ENCODE peak calls at places on chromosomes 13 and 19, in four cellular contexts. T is body of pancreas, B is H9, X is heart left ventricle. Q is an unnamed sample.

GRCh38 chr19:49651871-49652722 is 10.1 kb downstream of the SCAF1 start:
- DNase-seq in T (no peak), B (no peak), X (no peak), Q (no peak)

GRCh38 chr13:86201477-86201876 is 402.3 kb upstream of the SLITRK6 start:
- DNase-seq in T (no peak), B (no peak), X (no peak), Q (no peak)

GRCh38 chr13:66952507-66952906 is 277.6 kb downstream of the PCDH9 start:
- DNase-seq in T (no peak), B (no peak), X (no peak), Q (no peak)

GRCh38 chr13:113796211-113796875 is 37.3 kb downstream of the TMEM255B start:
- DNase-seq in T (no peak), B (no peak), X (no peak), Q (no peak)

GRCh38 chr13:95559100-95559499 is 6.6 kb downstream of the CLDN10 start:
- DNase-seq in T (no peak), B (no peak), X (no peak), Q (no peak)

GRCh38 chr13:80117515-80117914 is 223.4 kb downstream of the SPRY2 start:
- DNase-seq in T (no peak), B (no peak), X (no peak), Q (no peak)

GRCh38 chr13:51814825-51815650 is 11.1 kb upstream of the DHRS12 start:
- DNase-seq in T (peak; percentile 83), B (peak; percentile 73), X (peak; percentile 45), Q (peak; percentile 93)

GRCh38 chr19:47275866-47276461 is 1.3 kb downstream of the INAFM1 start:
- DNase-seq in T (no peak), B (no peak), X (peak; percentile 77), Q (peak; percentile 53)

GRCh38 chr13:90757127-90757680 is 590.3 kb upstream of the MIR17HG start:
- DNase-seq in T (no peak), B (no peak), X (no peak), Q (no peak)

GRCh38 chr13:111958612-111959395 is 108.1 kb upstream of the SOX1 start:
- DNase-seq in T (no peak), B (peak; percentile 4), X (no peak), Q (peak; percentile 17)

DNA sequence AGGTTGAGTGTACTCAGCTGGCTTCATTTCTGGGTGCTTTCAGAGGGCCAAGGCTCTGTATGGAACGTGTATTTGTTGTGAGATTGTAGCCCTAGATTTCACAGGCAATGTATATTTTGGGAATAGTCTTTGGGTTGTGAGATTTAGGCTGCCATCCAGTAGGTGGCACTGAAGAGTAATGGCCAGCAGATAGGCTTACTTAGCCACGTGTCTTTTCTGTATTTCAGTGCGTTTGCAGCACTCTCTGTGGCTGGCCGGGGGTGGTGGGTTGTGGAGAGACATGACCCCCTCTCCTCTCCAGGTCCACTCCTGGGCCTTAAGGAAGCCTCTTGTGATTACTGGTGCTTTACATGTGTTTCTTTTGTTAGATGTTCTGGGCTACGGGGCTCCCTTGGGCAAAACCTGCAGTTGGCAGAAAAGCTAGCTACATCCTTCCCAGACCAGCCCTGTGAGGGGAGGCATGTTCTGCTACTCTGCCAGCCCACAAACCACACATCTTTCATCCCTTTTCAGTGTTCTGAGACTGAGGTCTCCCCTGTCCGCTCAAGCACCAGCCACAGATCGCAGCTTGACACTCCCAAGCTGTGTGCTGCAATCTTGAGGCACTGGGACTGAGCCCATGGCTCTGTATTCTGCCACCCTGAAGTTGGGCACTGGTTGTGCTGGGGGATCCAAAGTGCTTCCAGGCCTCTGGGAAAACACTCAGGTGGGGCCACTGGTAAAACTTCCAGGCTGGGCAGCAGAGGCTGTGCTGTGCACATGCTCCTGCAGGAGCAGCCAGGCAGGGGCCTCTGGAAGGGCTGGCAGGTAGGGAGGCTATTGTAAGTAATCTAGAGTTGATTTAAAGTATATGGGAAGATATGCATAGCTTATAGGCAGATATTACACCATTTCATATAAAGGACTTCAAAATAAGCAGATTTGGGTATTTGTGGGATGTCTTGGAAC is 1096.8 kb upstream of the PCDH20 start:
- DNase-seq in T (peak; percentile 63), B (peak; percentile 73), X (no peak), Q (peak; percentile 84)
- TF ChIP-seq CTCF in T (peak; percentile 58), B (peak; percentile 83), X (no peak), Q (peak; percentile 87)

DNA sequence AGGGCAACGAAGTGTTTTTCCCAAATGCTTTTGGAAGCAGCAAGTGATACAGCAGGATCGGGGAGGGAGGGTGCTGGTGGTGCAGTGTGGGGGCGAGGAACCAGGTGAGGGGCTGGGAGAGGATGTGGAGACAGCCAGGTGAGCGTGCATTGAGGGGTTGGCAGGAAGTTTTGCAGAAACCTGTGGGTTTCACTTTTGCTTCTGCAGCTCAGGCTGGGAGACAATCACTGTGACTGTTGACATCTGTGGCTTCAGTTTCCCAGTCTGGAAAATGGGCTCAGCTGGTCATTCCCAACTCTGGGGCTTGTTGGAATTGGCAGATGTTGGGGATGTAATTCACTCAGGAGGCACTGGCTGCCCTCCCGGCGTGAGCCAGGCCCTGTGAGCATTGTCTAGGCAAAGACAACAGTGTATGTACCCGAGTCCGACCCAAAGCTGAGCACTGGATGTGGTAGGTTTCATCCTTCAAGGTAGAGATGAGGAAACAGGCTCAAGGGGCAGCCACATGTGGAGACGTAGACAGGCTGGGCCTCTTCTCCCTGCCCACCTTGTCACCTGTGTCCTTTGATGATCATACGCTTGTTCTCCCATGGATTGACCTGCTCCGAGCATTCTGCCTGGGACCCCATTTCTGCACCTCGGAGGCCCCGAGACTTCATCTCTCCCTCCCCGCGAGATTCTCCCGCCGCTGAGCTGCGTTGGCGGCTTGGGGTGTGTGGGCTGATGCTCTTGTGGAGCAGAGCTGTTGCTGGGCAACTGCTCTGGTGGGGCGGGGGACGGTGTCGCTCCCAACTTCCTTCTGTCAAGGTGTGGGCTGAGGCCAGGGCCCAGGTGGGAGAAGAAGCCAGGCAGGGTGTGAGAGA is 21.9 kb downstream of the MAST3 start:
- DNase-seq in T (peak; percentile 37), B (no peak), X (no peak), Q (no peak)
- H3K27ac ChIP-seq in T (peak overlapping the region; percentile 79), B (no peak overlapping the region), X (peak overlapping the region; percentile 70), Q (no peak overlapping the region)

GRCh38 chr19:38845374-38846024 is 4.3 kb downstream of the HNRNPL start:
- DNase-seq in T (no peak), B (no peak), X (no peak), Q (no peak)

GRCh38 chr19:38843175-38843758 is 6.5 kb downstream of the HNRNPL start:
- DNase-seq in T (no peak), B (no peak), X (no peak), Q (no peak)

GRCh38 chr19:38846097-38846496 is 3.7 kb downstream of the HNRNPL start:
- DNase-seq in T (no peak), B (no peak), X (no peak), Q (no peak)

GRCh38 chr19:38842439-38843174 is 7.2 kb downstream of the HNRNPL start:
- DNase-seq in T (peak; percentile 21), B (no peak), X (no peak), Q (no peak)

GRCh38 chr19:38844093-38844686 is 5.6 kb downstream of the HNRNPL start:
- DNase-seq in T (no peak), B (no peak), X (no peak), Q (no peak)
- H3K4me1 ChIP-seq in T (peaks cover 71% of the 10 kb centered on the region), B (no peaks in the 10 kb centered on the region), X (peaks cover 41% of the 10 kb centered on the region), Q (peaks cover 8% of the 10 kb centered on the region)

DNA sequence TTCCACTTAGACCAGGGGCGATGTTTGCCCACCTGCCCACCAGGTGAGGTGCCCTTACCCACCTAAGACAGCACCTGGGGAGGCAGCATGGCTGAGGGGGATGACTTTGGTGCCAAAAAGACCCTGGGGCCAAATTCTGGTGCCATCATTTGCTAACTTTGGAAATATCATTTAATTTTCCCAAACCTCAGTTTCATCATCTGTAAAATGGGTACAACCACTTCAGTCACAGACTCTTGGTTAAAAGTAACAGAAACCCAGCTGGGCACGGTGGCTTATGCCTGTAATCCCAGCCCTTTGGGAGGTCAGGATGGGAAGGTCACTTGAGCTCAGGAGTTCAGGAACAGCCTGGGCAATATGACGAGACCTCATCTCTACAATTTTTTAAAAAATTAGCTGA is 177.8 kb downstream of the USP12 start:
- DNase-seq in T (no peak), B (no peak), X (no peak), Q (no peak)
- TF ChIP-seq CTCF in T (no peak), B (no peak), X (no peak), Q (no peak)

DNA sequence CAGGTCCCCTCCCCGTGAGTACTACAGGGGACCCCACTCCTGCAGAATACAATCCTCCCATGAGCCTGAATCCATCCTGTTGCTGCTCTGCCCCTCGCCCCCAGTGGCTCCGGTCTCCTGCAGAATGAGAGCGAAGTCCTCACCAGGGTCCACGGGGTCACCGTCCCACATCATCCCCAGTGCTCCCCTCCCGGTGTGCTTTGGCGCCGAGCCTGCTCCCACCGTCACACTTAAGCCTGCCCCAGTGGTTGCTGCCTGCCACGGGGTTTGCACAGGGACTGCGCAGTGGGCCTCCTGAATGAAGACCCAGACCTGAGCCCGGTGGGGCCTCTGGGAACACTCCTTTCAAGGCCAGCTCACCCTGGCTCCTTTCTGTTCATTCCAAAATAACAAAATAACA is 30.5 kb downstream of the NKPD1 start:
- DNase-seq in T (no peak), B (no peak), X (no peak), Q (no peak)
- H3K27ac ChIP-seq in T (no peak overlapping the region), B (no peak overlapping the region), X (no peak overlapping the region), Q (no peak overlapping the region)

DNA sequence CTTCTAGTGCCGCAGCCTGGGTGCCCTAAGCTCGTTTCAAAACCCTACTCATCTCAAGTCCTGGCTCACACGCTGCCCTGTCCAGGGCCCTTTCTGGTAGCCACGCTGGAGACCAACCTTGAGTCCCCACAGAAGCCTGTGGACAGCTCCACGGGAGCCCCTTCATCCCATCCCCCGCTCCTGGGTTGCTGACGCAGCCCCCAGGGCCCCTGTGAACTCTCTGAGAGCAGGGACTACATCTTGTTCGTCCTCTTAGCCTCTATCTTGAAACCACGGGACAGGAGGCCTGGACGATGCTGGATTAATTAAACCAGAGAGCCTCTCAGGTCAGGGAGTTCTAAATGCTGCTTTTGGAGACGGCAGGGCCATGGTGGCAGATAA is 7.4 kb downstream of the MLLT1 start:
- DNase-seq in T (no peak), B (no peak), X (no peak), Q (no peak)
- H3K4me1 ChIP-seq in T (peaks cover 74% of the 10 kb centered on the region), B (peaks cover 10% of the 10 kb centered on the region), X (peaks cover 73% of the 10 kb centered on the region), Q (peaks cover 48% of the 10 kb centered on the region)

DNA sequence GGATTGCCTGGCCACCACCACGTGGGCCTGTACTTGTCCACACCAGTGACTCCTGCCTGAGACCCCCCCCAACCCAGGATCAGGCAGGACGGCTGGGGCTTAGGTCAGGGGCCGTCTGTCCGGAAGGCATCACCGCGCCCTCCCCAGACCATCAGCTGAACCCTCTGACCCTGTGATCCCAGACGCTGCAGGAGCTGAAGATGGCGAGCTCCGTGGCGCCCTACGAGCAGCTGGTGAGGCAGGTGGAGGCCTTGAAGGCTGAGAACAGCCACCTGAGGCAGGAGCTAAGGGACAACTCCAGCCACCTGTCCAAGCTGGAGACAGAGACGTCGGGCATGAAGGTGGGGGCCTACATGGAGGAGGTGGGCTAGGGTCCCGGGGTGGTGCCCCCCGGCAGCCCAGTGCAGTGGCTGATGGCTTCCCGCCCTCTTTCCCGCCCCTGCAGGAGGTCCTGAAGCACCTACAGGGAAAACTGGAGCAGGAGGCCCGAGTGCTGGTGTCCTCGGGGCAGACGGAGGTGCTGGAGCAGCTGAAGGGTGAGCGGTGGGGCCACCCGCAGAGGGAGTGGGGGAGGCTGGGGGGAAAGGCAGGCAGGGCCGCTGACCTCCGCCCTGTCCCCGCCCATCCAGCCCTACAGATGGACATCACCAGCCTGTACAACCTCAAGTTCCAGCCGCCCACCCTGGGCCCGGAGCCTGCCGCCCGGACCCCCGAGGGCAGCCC is 3.0 kb downstream of the APC2 start:
- DNase-seq in T (no peak), B (no peak), X (no peak), Q (peak; percentile 44)
- TF ChIP-seq CTCF in T (no peak), B (no peak), X (no peak), Q (no peak)

Q was measured in endodermal cell.